ENCODE peak calls at places on chromosome 4, in five cellular contexts. G, M, B, U and I are unnamed samples.

GRCh38 chr4:140851032-140851636 is 94.9 kb upstream of the TBC1D9 start:
- DNase-seq in G (peak), M (no peak), B (peak), U (peak), I (peak)

GRCh38 chr4:64001229-64001898 is 407.9 kb downstream of the TECRL start:
- DNase-seq in G (no peak), M (no peak), B (no peak), U (no peak), I (no peak)

GRCh38 chr4:121454251-121454979 is 73.6 kb upstream of the QRFPR start:
- DNase-seq in G (no peak), M (no peak), B (no peak), U (no peak), I (no peak)

GRCh38 chr4:184824776-184825393 is 883 bp downstream of the ACSL1 start:
- DNase-seq in G (no peak), M (no peak), B (no peak), U (peak), I (no peak)

GRCh38 chr4:170106899-170107298 is 17.1 kb upstream of the AADAT start:
- DNase-seq in G (no peak), M (no peak), B (no peak), U (no peak), I (no peak)

GRCh38 chr4:73885570-73886230 is 16.5 kb downstream of the CXCL1 start:
- DNase-seq in G (no peak), M (no peak), B (no peak), U (no peak), I (no peak)

GRCh38 chr4:25154594-25155265 is 5.5 kb downstream of the SEPSECS start:
- DNase-seq in G (no peak), M (no peak), B (no peak), U (no peak), I (no peak)

GRCh38 chr4:11397819-11398610 is 30.7 kb downstream of the HS3ST1 start:
- DNase-seq in G (no peak), M (no peak), B (no peak), U (no peak), I (no peak)

GRCh38 chr4:17448689-17449088 is 63.2 kb downstream of the QDPR start:
- DNase-seq in G (no peak), M (no peak), B (no peak), U (no peak), I (no peak)

GRCh38 chr4:142818009-142818408 is 28.1 kb downstream of the INPP4B start:
- DNase-seq in G (no peak), M (no peak), B (no peak), U (no peak), I (no peak)

GRCh38 chr4:163590609-163591264 is 96.2 kb downstream of the TMA16 start:
- DNase-seq in G (no peak), M (no peak), B (no peak), U (no peak), I (no peak)

GRCh38 chr4:164779080-164779479 is 25.1 kb downstream of the SMIM31 start:
- DNase-seq in G (no peak), M (no peak), B (no peak), U (no peak), I (no peak)

GRCh38 chr4:113951263-113951662 is 28.2 kb downstream of the ARSJ start:
- DNase-seq in G (no peak), M (no peak), B (no peak), U (no peak), I (no peak)

GRCh38 chr4:145842224-145842887 is 96.3 kb downstream of the ZNF827 start:
- DNase-seq in G (no peak), M (no peak), B (no peak), U (no peak), I (no peak)

GRCh38 chr4:124334119-124334518 is 378.4 kb downstream of the ANKRD50 start:
- DNase-seq in G (peak), M (no peak), B (peak), U (no peak), I (no peak)

GRCh38 chr4:154838694-154839093 is 57.6 kb downstream of the RBM46 start:
- DNase-seq in G (no peak), M (no peak), B (no peak), U (no peak), I (no peak)